ENCODE peak calls at places on chromosomes 4 and X, in ten cellular contexts. B is NCI-H2029 treated with DMSO at 0.1 percent for 48 hours, H is fibroblast of the conjunctiva, S is foreskin keratinocyte, D is left ventricle myocardium inferior, K is psoas muscle, F is omental fat pad, G is immature natural killer cell, N is cardiac septum, W is stomach. E is an unnamed sample.

GRCh38 chrX:7925867-7926472 is 1.2 kb downstream of the PNPLA4 start:
- DNase-seq in H (peak; percentile 72), G (peak; percentile 59), K (peak; percentile 22), S (peak; percentile 51), F (no peak), B (no peak), D (peak; percentile 28), N (no peak), W (peak; percentile 63), E (peak; percentile 51)

GRCh38 chr4:1841201-1841885 is 14.6 kb downstream of the LETM1 start:
- DNase-seq in H (no peak), S (no peak), W (no peak), K (no peak), N (no peak), B (no peak), D (no peak), F (no peak), G (no peak), E (no peak)

GRCh38 chrX:39416547-39417262 is 615.4 kb downstream of the MID1IP1 start:
- DNase-seq in F (no peak), K (no peak), B (no peak), S (no peak), H (no peak), D (no peak), N (peak; percentile 12), W (no peak), G (no peak), E (no peak)

GRCh38 chrX:75547783-75548182 is 24.9 kb upstream of the ZDHHC15 start:
- DNase-seq in N (peak; percentile 74), S (no peak), K (peak; percentile 23), D (peak; percentile 39), B (no peak), F (peak; percentile 42), W (peak; percentile 57), G (no peak), H (no peak), E (no peak)

GRCh38 chr4:141074098-141074878 is 59.0 kb downstream of the RNF150 start:
- DNase-seq in G (no peak), F (no peak), B (no peak), H (no peak), N (no peak), K (no peak), W (no peak), D (no peak), S (no peak), E (no peak)

GRCh38 chrX:70504772-70505450 is 60.3 kb downstream of the DLG3 start:
- DNase-seq in B (no peak), N (no peak), H (no peak), W (no peak), D (no peak), F (no peak), S (no peak), G (no peak), K (no peak), E (no peak)

GRCh38 chrX:30060718-30061117 is 154.6 kb upstream of the MAGEB2 start:
- DNase-seq in N (no peak), B (no peak), H (no peak), K (no peak), D (no peak), W (no peak), S (no peak), F (no peak), G (no peak), E (no peak)

GRCh38 chrX:101485212-101486064 is at the start of gene ARMCX4:
- DNase-seq in G (no peak), W (peak; percentile 58), N (no peak), B (peak; percentile 7), K (peak; percentile 55), D (peak; percentile 34), H (peak; percentile 28), F (peak; percentile 26), S (peak; percentile 8), E (peak; percentile 81)

GRCh38 chr4:1209821-1210220 is 37.4 kb upstream of the SPON2 start:
- DNase-seq in G (no peak), D (peak; percentile 88), S (no peak), F (no peak), N (peak; percentile 89), H (peak; percentile 61), B (no peak), K (peak; percentile 82), W (peak; percentile 52), E (no peak)

GRCh38 chrX:1246816-1247215 is 21.8 kb upstream of the CSF2RA start:
- DNase-seq in H (peak; percentile 26), N (peak; percentile 85), S (no peak), G (peak; percentile 70), F (peak; percentile 75), K (peak; percentile 54), B (no peak), D (peak; percentile 74), W (peak; percentile 64), E (peak; percentile 89)